ENCODE peak calls at places on chromosomes 7 and 10, in six cellular contexts. J, I, L, N, G and S are unnamed samples.

GRCh38 chr10:63703740-63704345 is 182.6 kb downstream of the REEP3 start:
- DNase-seq in N (no peak), G (no peak), I (no peak), J (no peak), L (no peak), S (peak)

GRCh38 chr10:59892697-59893096 is 13.7 kb downstream of the CCDC6 start:
- DNase-seq in J (no peak), G (no peak), N (no peak), L (no peak), I (no peak), S (no peak)

GRCh38 chr7:10708447-10708846 is 265.2 kb upstream of the PHF14 start:
- DNase-seq in J (peak), N (no peak), G (no peak), L (no peak), I (no peak), S (no peak)

GRCh38 chr10:103905441-103905840 is 12.5 kb downstream of the STN1 start:
- DNase-seq in I (no peak), N (no peak), G (no peak), L (no peak), J (no peak), S (no peak)

GRCh38 chr7:106216517-106217088 is 68.2 kb downstream of the NAMPT start:
- DNase-seq in L (no peak), N (peak), G (no peak), I (peak), J (no peak), S (peak)

GRCh38 chr10:86373828-86374227 is 7.2 kb upstream of the GRID1 start:
- DNase-seq in I (no peak), J (no peak), G (no peak), N (no peak), L (no peak), S (no peak)

GRCh38 chr10:88318803-88319202 is 264.3 kb downstream of the RNLS start:
- DNase-seq in G (no peak), L (no peak), N (no peak), J (no peak), I (no peak), S (peak)

GRCh38 chr10:4315529-4315928 is 510.5 kb upstream of the AKR1E2 start:
- DNase-seq in I (no peak), G (no peak), L (no peak), N (peak), J (no peak), S (no peak)

GRCh38 chr10:131722121-131722520 is 178.7 kb upstream of the PPP2R2D start:
- DNase-seq in J (no peak), I (no peak), G (no peak), L (no peak), N (no peak), S (no peak)

GRCh38 chr7:18975276-18975675 is 142.2 kb downstream of the TWIST1 start:
- DNase-seq in N (no peak), J (no peak), I (no peak), G (no peak), L (no peak), S (no peak)

GRCh38 chr10:9331583-9332008 is 1277.1 kb downstream of the GATA3 start:
- DNase-seq in L (no peak), J (peak), N (no peak), I (peak), G (no peak), S (no peak)

GRCh38 chr7:91836065-91836368 is 44.5 kb downstream of the MTERF1 start:
- DNase-seq in I (no peak), L (no peak), N (no peak), G (no peak), J (no peak), S (no peak)

GRCh38 chr7:133742709-133743538 is 384.2 kb upstream of the LRGUK start:
- DNase-seq in N (no peak), L (no peak), G (no peak), J (peak), I (no peak), S (no peak)

GRCh38 chr10:46250898-46251856 is 35.6 kb upstream of the ANTXRL start:
- DNase-seq in N (no peak), L (no peak), I (no peak), G (no peak), J (no peak), S (no peak)

GRCh38 chr7:82723411-82723810 is 279.8 kb upstream of the CACNA2D1 start:
- DNase-seq in N (no peak), L (no peak), J (no peak), G (no peak), I (no peak), S (no peak)

GRCh38 chr7:925601-926000 is 28.9 kb downstream of the ADAP1 start:
- DNase-seq in I (no peak), G (no peak), L (no peak), J (no peak), N (no peak), S (no peak)

GRCh38 chr10:91653214-91653875 is 20.5 kb upstream of the PPP1R3C start:
- DNase-seq in I (no peak), J (no peak), N (no peak), G (no peak), L (no peak), S (peak)

GRCh38 chr10:86969421-86970041 is 1.2 kb downstream of the ADIRF start:
- DNase-seq in J (no peak), G (no peak), I (no peak), N (no peak), L (no peak), S (no peak)